ENCODE peak calls at places on chromosome 22, in four cellular contexts. A is mesendoderm, U is H9, V is H1. L is an unnamed sample.

GRCh38 chr22:37640591-37641250 is 1.3 kb downstream of the SH3BP1 start:
- DNase-seq in V (no peak), A (no peak), U (no peak), L (no peak)

GRCh38 chr22:23531966-23532735 is 47.9 kb downstream of the IGLL1 start:
- DNase-seq in V (no peak), U (peak; percentile 25), A (no peak), L (no peak)

GRCh38 chr22:37284807-37285355 is 2.6 kb downstream of the CYTH4 start:
- DNase-seq in V (no peak), U (no peak), A (no peak), L (no peak)

GRCh38 chr22:40247976-40248375 is 70.3 kb downstream of the TNRC6B start:
- DNase-seq in U (no peak), A (no peak), V (no peak), L (no peak)

GRCh38 chr22:26295583-26296126 is 126.4 kb downstream of the SEZ6L start:
- DNase-seq in U (no peak), V (no peak), A (peak; percentile 54), L (no peak)

GRCh38 chr22:45892681-45893461 is 84.1 kb downstream of the WNT7B start:
- DNase-seq in V (no peak), A (no peak), U (no peak), L (no peak)

GRCh38 chr22:49198705-49199084 is 629.0 kb downstream of the BRD1 start:
- DNase-seq in V (no peak), U (peak; percentile 6), A (no peak), L (no peak)

GRCh38 chr22:41480397-41480735 is 11.4 kb downstream of the ACO2 start:
- DNase-seq in U (no peak), A (no peak), V (no peak), L (peak; percentile 92)

GRCh38 chr22:50009251-50009650 is 3.3 kb downstream of the IL17REL start:
- DNase-seq in A (no peak), V (peak; percentile 46), U (no peak), L (no peak)

GRCh38 chr22:22431271-22432220 is 77.0 kb downstream of the ZNF280B start:
- DNase-seq in A (peak; percentile 69), U (peak; percentile 74), V (peak; percentile 89), L (peak; percentile 34)

GRCh38 chr22:38452373-38453064 is 2.5 kb downstream of the KCNJ4 start:
- DNase-seq in V (no peak), A (no peak), U (no peak), L (peak; percentile 26)

GRCh38 chr22:21937041-21937820 is 15.4 kb downstream of the PPM1F start:
- DNase-seq in U (no peak), V (no peak), A (no peak), L (no peak)

GRCh38 chr22:47032091-47032943 is 269.9 kb downstream of the TBC1D22A start:
- DNase-seq in U (no peak), V (no peak), A (no peak), L (no peak)

GRCh38 chr22:32665676-32666075 is 135.8 kb upstream of the TIMP3 start:
- DNase-seq in U (no peak), V (no peak), A (no peak), L (peak; percentile 55)

GRCh38 chr22:19497245-19497644 is 17.5 kb downstream of the CDC45 start:
- DNase-seq in U (no peak), A (no peak), V (no peak), L (peak; percentile 97)

GRCh38 chr22:50545522-50546325 is at the start of gene KLHDC7B:
- DNase-seq in V (no peak), U (no peak), A (peak; percentile 69), L (peak; percentile 35)

GRCh38 chr22:46038516-46039430 is 61.8 kb upstream of the WNT7B start:
- DNase-seq in V (no peak), U (no peak), A (no peak), L (no peak)

GRCh38 chr22:18144105-18144504 is 5.9 kb upstream of the USP18 start:
- DNase-seq in V (no peak), A (no peak), U (no peak), L (no peak)

GRCh38 chr22:29167032-29167911 is 38.4 kb upstream of the EMID1 start:
- DNase-seq in A (no peak), U (no peak), V (no peak), L (no peak)

GRCh38 chr22:36808611-36809344 is 8.1 kb downstream of the PVALB start:
- DNase-seq in A (no peak), V (no peak), U (no peak), L (no peak)

GRCh38 chr22:32473388-32473952 is 1.1 kb upstream of the FBXO7 start:
- DNase-seq in V (peak; percentile 56), A (peak; percentile 80), U (no peak), L (peak; percentile 70)

GRCh38 chr22:48694296-48694883 is 1133.3 kb downstream of the BRD1 start:
- DNase-seq in V (no peak), U (no peak), A (no peak), L (no peak)

GRCh38 chr22:38570841-38571364 is 920 bp upstream of the DMC1 start:
- DNase-seq in V (no peak), U (peak; percentile 60), A (no peak), L (peak; percentile 17)

GRCh38 chr22:35064664-35065063 is 1.3 kb upstream of the ISX start:
- DNase-seq in A (no peak), V (no peak), U (no peak), L (no peak)

GRCh38 chr22:23750744-23751440 is at the start of gene ZNF70:
- DNase-seq in U (peak; percentile 96), V (peak; percentile 90), A (peak; percentile 94), L (peak; percentile 74)

GRCh38 chr22:24969588-24970301 is 17.2 kb downstream of the KIAA1671 start:
- DNase-seq in A (peak; percentile 89), V (no peak), U (no peak), L (no peak)

GRCh38 chr22:24964441-24964840 is 11.9 kb downstream of the KIAA1671 start:
- DNase-seq in U (no peak), V (no peak), A (no peak), L (no peak)

GRCh38 chr22:24972369-24972768 is 19.9 kb downstream of the KIAA1671 start:
- DNase-seq in A (no peak), U (no peak), V (no peak), L (no peak)

GRCh38 chr22:24965822-24966626 is 13.5 kb downstream of the KIAA1671 start:
- DNase-seq in V (no peak), U (no peak), A (no peak), L (no peak)

GRCh38 chr22:24968066-24968561 is 15.6 kb downstream of the KIAA1671 start:
- DNase-seq in A (peak; percentile 96), V (peak; percentile 69), U (peak; percentile 94), L (no peak)
- H3K27ac ChIP-seq in A (no peak overlapping the region), V (peak overlapping the region; percentile 73), U (peak overlapping the region; percentile 79), L (no peak overlapping the region)

DNA sequence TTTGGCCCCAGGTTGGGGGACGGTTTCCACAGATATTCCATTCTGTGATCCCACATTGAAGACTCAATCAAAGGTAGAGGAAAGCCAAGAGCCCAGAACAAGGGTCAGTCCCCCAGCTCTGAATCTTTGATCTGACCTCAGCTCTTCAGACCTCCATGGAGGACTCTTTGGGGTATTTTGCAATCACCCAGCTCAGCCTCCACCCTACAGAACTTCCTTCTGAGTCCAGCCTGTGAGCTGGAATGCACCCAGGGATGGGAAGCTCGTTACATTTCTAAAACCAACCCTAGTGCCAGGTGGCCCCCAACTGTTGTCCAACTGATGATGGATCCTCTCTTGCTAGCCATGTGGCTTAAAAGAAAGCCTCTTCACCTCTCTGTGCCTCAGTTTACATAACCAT is 335.3 kb downstream of the MN1 start:
- DNase-seq in V (no peak), U (no peak), A (no peak), L (no peak)
- H4K5ac ChIP-seq in V (no peak overlapping the region), U (no peak overlapping the region), A (no peak overlapping the region), L (no peak overlapping the region)

DNA sequence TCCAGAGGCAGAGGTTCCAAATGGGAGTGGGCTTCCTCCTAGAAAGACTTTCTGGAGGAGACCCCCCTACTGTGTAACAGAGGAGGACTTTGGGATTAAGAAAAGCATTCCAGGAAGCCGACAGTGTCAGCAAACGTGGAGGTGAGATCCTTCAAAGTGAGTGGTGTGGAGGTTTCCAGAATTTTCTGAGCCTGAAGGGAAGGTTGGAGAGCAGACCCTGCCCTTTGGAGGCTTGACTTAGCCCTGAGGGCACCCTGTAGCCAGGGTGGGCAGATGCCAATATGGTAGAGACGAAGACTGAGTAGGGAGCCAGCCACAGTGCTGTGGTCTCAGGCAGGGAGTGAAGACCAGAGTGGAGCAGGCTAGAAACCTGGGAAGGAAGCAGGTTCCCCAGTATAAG is 1.8 kb upstream of the KLHL22 start:
- DNase-seq in U (no peak), V (no peak), A (no peak), L (no peak)
- H3K27ac ChIP-seq in U (no peak overlapping the region), V (no peak overlapping the region), A (no peak overlapping the region), L (no peak overlapping the region)

DNA sequence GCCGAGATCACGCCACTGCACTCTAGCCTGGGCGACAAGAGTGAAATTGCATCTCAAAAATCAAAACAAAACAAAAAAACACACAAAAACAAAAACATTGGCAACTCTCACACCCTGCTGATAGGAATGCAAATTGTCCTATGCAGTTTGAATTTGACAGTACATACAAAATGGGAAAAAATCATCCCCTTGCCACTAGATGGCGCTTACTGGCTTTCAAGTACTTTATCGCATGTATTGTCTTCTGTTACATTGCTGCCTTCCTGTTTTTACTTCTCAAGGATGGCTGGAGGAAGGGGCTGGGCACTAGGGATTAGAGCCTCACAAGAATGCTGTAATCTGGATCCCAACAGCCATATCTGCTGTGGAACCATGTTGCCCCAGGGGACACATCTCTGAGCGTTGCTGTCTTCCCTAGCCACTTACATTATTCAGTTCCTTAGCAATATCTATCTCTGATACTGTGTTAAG is 59.4 kb upstream of the A4GALT start:
- DNase-seq in V (no peak), U (peak; percentile 76), A (peak; percentile 99), L (peak; percentile 95)
- H4K5ac ChIP-seq in V (no peak overlapping the region), U (no peak overlapping the region), A (no peak overlapping the region), L (peak overlapping the region; percentile 76)

GRCh38 chr22:44328762-44329161 is 16.0 kb upstream of the SHISAL1 start:
- DNase-seq in U (no peak), V (no peak), A (no peak), L (no peak)
- H3K27ac ChIP-seq in U (no peak overlapping the region), V (no peak overlapping the region), A (no peak overlapping the region), L (no peak overlapping the region)

DNA sequence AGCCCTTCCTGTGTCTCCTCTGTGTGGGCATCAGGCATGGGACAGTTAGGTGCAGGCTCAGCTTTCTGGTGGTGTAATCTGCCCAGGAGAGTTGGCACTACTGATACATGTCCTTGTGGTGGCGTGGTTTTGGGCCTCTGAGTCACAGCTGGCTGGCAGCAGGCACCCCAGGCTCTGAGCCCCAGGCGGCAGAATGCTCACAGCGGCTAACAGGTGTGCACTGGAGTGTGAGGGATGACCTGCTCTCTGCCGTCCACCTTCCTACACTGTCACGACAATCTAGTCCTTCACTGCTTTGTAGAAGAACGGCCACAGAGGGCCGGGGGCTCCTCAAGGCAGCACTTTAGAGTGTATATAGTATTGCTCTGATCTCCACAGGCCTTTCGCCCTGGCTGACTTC is 100.3 kb upstream of the PITPNB start:
- DNase-seq in U (no peak), V (no peak), A (no peak), L (no peak)
- H4K5ac ChIP-seq in U (no peak overlapping the region), V (no peak overlapping the region), A (no peak overlapping the region), L (no peak overlapping the region)